ENCODE peak calls at places on chromosomes 2 and 18, in ten cellular contexts. D is Peyer's patch; V is NCI-H774; I is ACHN; F is naive B cell; T is GM10248; J is cardiac fibroblast; U is H9; H is tibial artery; L is activated naive CD8-positive, alpha-beta T cell treated with anti-CD3 and anti-CD28 coated beads, Interleukin-2, amount 50 U/mL, for 24 hours. N is an unnamed sample.

GRCh38 chr2:235511187-235511661 is 17.4 kb downstream of the AGAP1 start:
- DNase-seq in D (peak), V (no peak), I (peak), F (no peak), T (no peak), J (peak), U (no peak), H (no peak), L (no peak), N (peak)

GRCh38 chr18:54223568-54224241 is 764 bp downstream of the MBD2 start:
- DNase-seq in D (peak), V (peak), I (peak), F (peak), T (no peak), J (peak), U (peak), H (peak), L (peak), N (peak)

GRCh38 chr2:128474962-128475361 is 156.3 kb upstream of the HS6ST1 start:
- DNase-seq in D (no peak), V (no peak), I (no peak), F (no peak), T (no peak), J (no peak), U (no peak), H (no peak), L (no peak), N (no peak)

GRCh38 chr18:70047931-70048603 is 100.4 kb upstream of the CD226 start:
- DNase-seq in D (no peak), V (no peak), I (no peak), F (no peak), T (no peak), J (peak), U (no peak), H (no peak), L (no peak), N (peak)

GRCh38 chr2:235458839-235459273 is 35.0 kb upstream of the AGAP1 start:
- DNase-seq in D (no peak), V (peak), I (peak), F (no peak), T (no peak), J (peak), U (no peak), H (no peak), L (no peak), N (no peak)

GRCh38 chr18:2411381-2411977 is 159.8 kb downstream of the METTL4 start:
- DNase-seq in D (no peak), V (no peak), I (peak), F (no peak), T (no peak), J (peak), U (no peak), H (no peak), L (no peak), N (peak)

GRCh38 chr2:111975053-111975552 is 76.7 kb downstream of the MERTK start:
- DNase-seq in D (peak), V (no peak), I (no peak), F (no peak), T (no peak), J (peak), U (no peak), H (peak), L (no peak), N (peak)

GRCh38 chr18:79928563-79928960 is 22.9 kb downstream of the SLC66A2 start:
- DNase-seq in D (no peak), V (no peak), I (no peak), F (no peak), T (no peak), J (no peak), U (no peak), H (peak), L (no peak), N (no peak)

GRCh38 chr2:79935771-79936657 is 368.5 kb downstream of the LRRTM1 start:
- DNase-seq in D (no peak), V (peak), I (peak), F (no peak), T (no peak), J (peak), U (peak), H (no peak), L (peak), N (peak)

GRCh38 chr2:157087373-157088005 is 170.0 kb upstream of the GALNT5 start:
- DNase-seq in D (no peak), V (no peak), I (no peak), F (no peak), T (no peak), J (peak), U (no peak), H (peak), L (no peak), N (peak)

GRCh38 chr2:10097352-10098148 is 17.3 kb upstream of the CYS1 start:
- DNase-seq in D (peak), V (peak), I (peak), F (no peak), T (peak), J (peak), U (peak), H (peak), L (peak), N (peak)

GRCh38 chr2:39620067-39620466 is 45.6 kb upstream of the TMEM178A start:
- DNase-seq in D (no peak), V (no peak), I (peak), F (peak), T (no peak), J (peak), U (no peak), H (peak), L (peak), N (peak)

GRCh38 chr18:39421319-39421718 is 1855.7 kb upstream of the CELF4 start:
- DNase-seq in D (no peak), V (no peak), I (no peak), F (no peak), T (no peak), J (no peak), U (no peak), H (no peak), L (no peak), N (no peak)

GRCh38 chr2:43898134-43898957 is 59.6 kb downstream of the ABCG8 start:
- DNase-seq in D (peak), V (peak), I (peak), F (no peak), T (no peak), J (no peak), U (no peak), H (no peak), L (no peak), N (no peak)

GRCh38 chr2:9490789-9491188 is 16.4 kb downstream of the IAH1 start:
- DNase-seq in D (no peak), V (no peak), I (no peak), F (no peak), T (no peak), J (no peak), U (no peak), H (no peak), L (no peak), N (no peak)

GRCh38 chr2:108626993-108627392 is 92.3 kb upstream of the RANBP2 start:
- DNase-seq in D (no peak), V (no peak), I (no peak), F (no peak), T (no peak), J (no peak), U (no peak), H (no peak), L (no peak), N (no peak)

GRCh38 chr18:3605562-3606443 is 155.8 kb downstream of the TGIF1 start:
- DNase-seq in D (no peak), V (no peak), I (peak), F (peak), T (no peak), J (peak), U (no peak), H (no peak), L (no peak), N (peak)

GRCh38 chr2:237866119-237866621 is 6.7 kb downstream of the RAMP1 start:
- DNase-seq in D (no peak), V (no peak), I (peak), F (no peak), T (no peak), J (peak), U (no peak), H (no peak), L (no peak), N (peak)

GRCh38 chr2:147467441-147467840 is 377.4 kb upstream of the ACVR2A start:
- DNase-seq in D (no peak), V (no peak), I (no peak), F (no peak), T (no peak), J (no peak), U (no peak), H (no peak), L (no peak), N (no peak)

GRCh38 chr2:174683392-174683759 is 80.9 kb downstream of the CHRNA1 start:
- DNase-seq in D (no peak), V (no peak), I (peak), F (peak), T (peak), J (peak), U (peak), H (no peak), L (peak), N (peak)

GRCh38 chr2:134500211-134500935 is 218.4 kb downstream of the TMEM163 start:
- DNase-seq in D (no peak), V (no peak), I (no peak), F (no peak), T (no peak), J (no peak), U (no peak), H (no peak), L (no peak), N (no peak)

GRCh38 chr2:222358876-222359275 is 60.1 kb upstream of the PAX3 start:
- DNase-seq in D (no peak), V (no peak), I (no peak), F (no peak), T (no peak), J (peak), U (no peak), H (peak), L (no peak), N (no peak)

GRCh38 chr2:133884739-133885381 is 316.6 kb upstream of the NCKAP5 start:
- DNase-seq in D (no peak), V (no peak), I (peak), F (peak), T (peak), J (peak), U (no peak), H (no peak), L (no peak), N (peak)

GRCh38 chr2:138829326-138829725 is 49.1 kb upstream of the NXPH2 start:
- DNase-seq in D (no peak), V (no peak), I (peak), F (peak), T (peak), J (peak), U (peak), H (no peak), L (peak), N (no peak)